ENCODE peak calls at places on chromosomes 4 and X, in nine cellular contexts. L is cardiac muscle cell, O is fibroblast of lung, S is mesothelial cell of epicardium, I is tibial artery, T is heart right ventricle, R is AG10803, V is pancreas, C is foreskin fibroblast. M is an unnamed sample.

GRCh38 chrX:30150196-30150895 is 65.0 kb upstream of the MAGEB2 start:
- DNase-seq in O (no peak), V (no peak), I (no peak), T (no peak), C (no peak), L (no peak), S (no peak), R (no peak), M (no peak)

GRCh38 chr4:184457530-184458249 is 16.7 kb downstream of the IRF2 start:
- DNase-seq in C (peak), O (no peak), T (no peak), V (no peak), I (no peak), L (no peak), S (no peak), R (peak), M (no peak)

GRCh38 chrX:135170468-135170867 is 730 bp downstream of the CT55 start:
- DNase-seq in R (no peak), L (no peak), S (no peak), T (no peak), I (no peak), C (no peak), V (no peak), O (no peak), M (no peak)

GRCh38 chrX:43949669-43950068 is 23.5 kb downstream of the NDP start:
- DNase-seq in L (no peak), C (peak), R (no peak), S (peak), O (no peak), V (peak), I (no peak), T (peak), M (no peak)

GRCh38 chr4:7917669-7918068 is 22.0 kb downstream of the AFAP1 start:
- DNase-seq in S (no peak), T (no peak), R (no peak), I (no peak), L (no peak), C (no peak), O (no peak), V (no peak), M (no peak)

GRCh38 chr4:15784959-15785634 is 7.0 kb downstream of the CD38 start:
- DNase-seq in I (no peak), V (no peak), O (no peak), C (no peak), S (no peak), T (no peak), R (no peak), L (no peak), M (no peak)

GRCh38 chr4:41456559-41457101 is 81.3 kb upstream of the LIMCH1 start:
- DNase-seq in I (no peak), R (no peak), S (no peak), O (no peak), C (no peak), L (no peak), V (no peak), T (no peak), M (no peak)

GRCh38 chrX:54909941-54910340 is 10.7 kb upstream of the TRO start:
- DNase-seq in S (no peak), V (no peak), L (no peak), I (no peak), T (no peak), O (no peak), R (no peak), C (no peak), M (no peak)

GRCh38 chrX:13110427-13111324 is 66.3 kb upstream of the FAM9C start:
- DNase-seq in S (no peak), I (peak), L (peak), V (peak), R (peak), T (peak), C (peak), O (peak), M (no peak)

GRCh38 chr4:180947421-180947820 is 1295.8 kb upstream of the TENM3 start:
- DNase-seq in O (peak), L (peak), I (no peak), V (no peak), R (peak), S (no peak), T (no peak), C (peak), M (no peak)

GRCh38 chr4:96379524-96379923 is 539.6 kb downstream of the PDHA2 start:
- DNase-seq in S (no peak), T (no peak), C (no peak), R (no peak), L (no peak), V (no peak), O (no peak), I (no peak), M (no peak)

GRCh38 chrX:150361777-150362351 is 1.3 kb upstream of the MAMLD1 start:
- DNase-seq in S (peak), O (peak), I (no peak), C (peak), T (peak), L (peak), V (peak), R (no peak), M (peak)

GRCh38 chr4:103201254-103201653 is 3.1 kb upstream of the CENPE start:
- DNase-seq in S (no peak), I (no peak), R (no peak), T (no peak), V (no peak), O (no peak), C (no peak), L (no peak), M (no peak)

GRCh38 chr4:59537231-59537886 is 1662.8 kb upstream of the ADGRL3 start:
- DNase-seq in V (no peak), S (no peak), R (no peak), I (no peak), L (no peak), T (no peak), C (no peak), O (peak), M (no peak)

GRCh38 chr4:43048570-43048969 is 156.1 kb downstream of the GRXCR1 start:
- DNase-seq in S (no peak), I (no peak), T (no peak), C (no peak), R (no peak), V (no peak), O (no peak), L (no peak), M (no peak)

GRCh38 chrX:39896951-39897740 is 200.6 kb downstream of the BCOR start:
- DNase-seq in R (peak), T (peak), I (peak), L (peak), V (peak), C (peak), O (peak), S (peak), M (no peak)

GRCh38 chr4:76087007-76087769 is 12.7 kb downstream of the ART3 start:
- DNase-seq in C (peak), R (peak), O (peak), V (peak), L (peak), S (no peak), T (no peak), I (no peak), M (no peak)
- TF ChIP-seq CTCF in C (peak), R (peak), O (peak), V (no peak), L (peak), S (no peak), T (peak), I (peak), M (peak)

GRCh38 chr4:113636877-113637276 is 124.7 kb downstream of the CAMK2D start:
- DNase-seq in S (no peak), I (no peak), O (peak), C (peak), R (peak), L (peak), V (no peak), T (no peak), M (no peak)

GRCh38 chr4:113637363-113637762 is 124.2 kb downstream of the CAMK2D start:
- DNase-seq in T (no peak), I (no peak), V (no peak), O (peak), S (no peak), L (peak), C (no peak), R (peak), M (no peak)

GRCh38 chr4:113637823-113638691 is 123.5 kb downstream of the CAMK2D start:
- DNase-seq in S (no peak), V (no peak), R (no peak), I (no peak), L (no peak), O (peak), C (no peak), T (no peak), M (no peak)

GRCh38 chr4:113635739-113636437 is 125.7 kb downstream of the CAMK2D start:
- DNase-seq in O (peak), S (no peak), L (peak), V (no peak), R (peak), I (no peak), T (no peak), C (peak), M (no peak)

GRCh38 chr4:113636438-113636818 is 125.1 kb downstream of the CAMK2D start:
- DNase-seq in O (no peak), I (no peak), S (no peak), L (no peak), T (no peak), C (no peak), R (no peak), V (no peak), M (no peak)
- TF ChIP-seq CTCF in O (no peak), I (no peak), S (no peak), L (no peak), T (no peak), C (no peak), R (no peak), V (no peak), M (no peak)

GRCh38 chrX:95764972-95765451 is 919.6 kb upstream of the DIAPH2 start:
- DNase-seq in L (peak), S (no peak), I (no peak), C (peak), T (no peak), O (peak), R (peak), V (peak), M (no peak)
- TF ChIP-seq CTCF in L (peak), S (peak), I (peak), C (no peak), T (no peak), O (peak), R (peak), V (no peak), M (peak)

DNA sequence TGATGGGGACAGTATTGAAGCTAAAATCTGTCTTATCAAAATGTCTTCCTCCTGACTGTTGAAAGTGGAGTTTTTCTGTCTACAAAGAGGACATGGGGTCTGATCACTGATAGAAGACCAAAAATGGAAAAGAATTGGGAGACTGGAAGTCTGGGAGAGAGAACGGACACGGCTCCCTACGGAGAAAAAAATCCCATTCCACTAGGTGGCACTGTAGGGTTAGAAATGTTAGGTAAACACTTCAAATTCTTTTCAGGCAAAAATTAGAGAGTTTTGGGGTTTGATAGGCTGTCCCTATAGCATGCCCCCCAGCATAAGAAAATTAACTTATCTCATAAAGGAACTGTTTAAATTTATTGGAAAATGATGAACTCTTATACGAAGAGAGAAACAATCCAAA is 200.5 kb downstream of the FAM133A start:
- DNase-seq in O (no peak), T (no peak), R (no peak), C (no peak), L (peak), I (no peak), S (no peak), V (peak), M (no peak)
- TF ChIP-seq CTCF in O (no peak), T (no peak), R (peak), C (no peak), L (peak), I (no peak), S (peak), V (peak), M (peak)

DNA sequence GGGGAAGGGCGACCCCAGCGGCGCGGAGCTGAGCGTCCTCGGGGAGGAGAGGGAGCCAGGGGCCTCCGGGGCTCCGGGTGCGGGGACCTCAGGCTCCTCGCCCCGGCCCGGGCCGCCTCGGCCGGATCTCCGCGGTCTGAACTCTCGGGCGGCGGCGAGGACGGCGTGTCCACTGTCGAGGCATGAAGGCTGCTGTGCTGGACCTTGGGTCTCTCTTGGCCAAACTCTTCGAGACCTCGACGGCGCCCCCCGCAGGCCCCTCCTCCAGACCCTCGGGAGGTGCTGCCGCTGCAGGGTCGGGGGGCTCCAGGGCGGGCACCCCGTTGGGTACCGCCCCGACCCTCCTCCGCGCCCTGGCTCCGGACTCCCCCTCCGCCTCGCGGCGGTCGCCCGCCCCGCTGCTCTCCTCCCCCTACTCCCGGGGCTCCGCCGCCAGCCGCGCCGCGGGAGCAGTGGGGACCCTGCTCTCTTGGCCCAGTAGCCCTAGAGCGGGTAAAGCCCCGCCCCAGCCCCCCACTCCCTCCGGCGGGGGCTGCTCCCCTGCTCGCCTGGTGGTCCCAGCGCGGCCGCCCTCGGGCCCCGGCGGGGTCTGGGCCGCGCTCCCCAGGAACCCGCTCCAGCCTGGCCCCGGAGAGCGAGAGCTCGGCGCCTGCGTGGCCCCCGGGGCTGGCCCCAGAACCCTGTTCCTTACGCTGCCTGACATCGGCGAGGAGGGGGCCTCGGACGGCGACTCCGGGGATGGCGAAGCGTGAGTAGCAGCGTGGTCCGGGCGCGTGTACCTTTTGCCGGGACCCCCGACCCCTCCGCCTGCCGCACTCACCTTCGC is 604 bp downstream of the FAM149A start:
- DNase-seq in V (peak), R (no peak), O (no peak), T (peak), I (no peak), C (peak), L (peak), S (peak), M (no peak)
- TF ChIP-seq CTCF in V (no peak), R (no peak), O (no peak), T (no peak), I (no peak), C (no peak), L (peak), S (no peak), M (no peak)

M was measured in type B pancreatic cell.